ENCODE peak calls at places on chromosomes 3 and 15, in five cellular contexts. One of them, this sample, is unnamed.

GRCh38 chr3:53788038-53788437 is 58.2 kb downstream of the CHDH start:
- DNase-seq in SJSA1: no peak
- DNase-seq in AG04450: no peak
- DNase-seq in stomach: no peak
- DNase-seq in foreskin keratinocyte: no peak
- DNase-seq in this sample: no peak

GRCh38 chr3:61848885-61849284 is 287.5 kb downstream of the PTPRG start:
- DNase-seq in foreskin keratinocyte: no peak
- DNase-seq in stomach: no peak
- DNase-seq in AG04450: no peak
- DNase-seq in SJSA1: no peak
- DNase-seq in this sample: no peak

GRCh38 chr3:47283596-47284364 is 1.0 kb downstream of the KLHL18 start:
- DNase-seq in stomach: no peak
- DNase-seq in foreskin keratinocyte: no peak
- DNase-seq in SJSA1: no peak
- DNase-seq in AG04450: no peak
- DNase-seq in this sample: no peak

GRCh38 chr15:65095011-65095746 is 18.6 kb downstream of the KBTBD13 start:
- DNase-seq in stomach: no peak
- DNase-seq in foreskin keratinocyte: no peak
- DNase-seq in AG04450: no peak
- DNase-seq in SJSA1: no peak
- DNase-seq in this sample: no peak

GRCh38 chr15:47427463-47427862 is 289.8 kb upstream of the SEMA6D start:
- DNase-seq in AG04450: no peak
- DNase-seq in SJSA1: no peak
- DNase-seq in stomach: no peak
- DNase-seq in foreskin keratinocyte: no peak
- DNase-seq in this sample: no peak

GRCh38 chr3:161567962-161568361 is 71.4 kb downstream of the OTOL1 start:
- DNase-seq in stomach: no peak
- DNase-seq in SJSA1: no peak
- DNase-seq in foreskin keratinocyte: no peak
- DNase-seq in AG04450: no peak
- DNase-seq in this sample: no peak

GRCh38 chr15:65868546-65869126 is 655 bp upstream of the RAB11A start:
- DNase-seq in AG04450: no peak
- DNase-seq in SJSA1: no peak
- DNase-seq in stomach: no peak
- DNase-seq in foreskin keratinocyte: no peak
- DNase-seq in this sample: no peak

GRCh38 chr3:171806200-171807128 is 3.8 kb downstream of the PLD1 start:
- DNase-seq in foreskin keratinocyte: peak; percentile 85
- DNase-seq in stomach: no peak
- DNase-seq in SJSA1: peak; percentile 77
- DNase-seq in AG04450: peak; percentile 76
- DNase-seq in this sample: no peak

GRCh38 chr3:56365905-56366640 is 102.2 kb downstream of the ERC2 start:
- DNase-seq in AG04450: no peak
- DNase-seq in SJSA1: no peak
- DNase-seq in stomach: no peak
- DNase-seq in foreskin keratinocyte: no peak
- DNase-seq in this sample: no peak

GRCh38 chr3:4712109-4712508 is 219.0 kb downstream of the ITPR1 start:
- DNase-seq in AG04450: no peak
- DNase-seq in foreskin keratinocyte: peak; percentile 97
- DNase-seq in SJSA1: no peak
- DNase-seq in stomach: no peak
- DNase-seq in this sample: no peak

GRCh38 chr15:74937602-74938371 is at the start of gene COX5A:
- DNase-seq in stomach: peak; percentile 95
- DNase-seq in AG04450: peak; percentile 88
- DNase-seq in foreskin keratinocyte: peak; percentile 83
- DNase-seq in SJSA1: peak; percentile 94
- DNase-seq in this sample: peak; percentile 90

GRCh38 chr3:128320551-128321340 is 145.9 kb downstream of the DNAJB8 start:
- DNase-seq in stomach: peak; percentile 16
- DNase-seq in AG04450: no peak
- DNase-seq in foreskin keratinocyte: no peak
- DNase-seq in SJSA1: no peak
- DNase-seq in this sample: no peak

GRCh38 chr3:80770106-80771079 is 991.1 kb downstream of the GBE1 start:
- DNase-seq in SJSA1: no peak
- DNase-seq in foreskin keratinocyte: no peak
- DNase-seq in stomach: no peak
- DNase-seq in AG04450: no peak
- DNase-seq in this sample: no peak

GRCh38 chr3:41808152-41808551 is 153.8 kb downstream of the ULK4 start:
- DNase-seq in AG04450: peak; percentile 15
- DNase-seq in foreskin keratinocyte: peak; percentile 44
- DNase-seq in stomach: no peak
- DNase-seq in SJSA1: peak; percentile 4
- DNase-seq in this sample: no peak

GRCh38 chr3:173893066-173893465 is 495.5 kb downstream of the NLGN1 start:
- DNase-seq in stomach: no peak
- DNase-seq in AG04450: no peak
- DNase-seq in SJSA1: no peak
- DNase-seq in foreskin keratinocyte: peak; percentile 12
- DNase-seq in this sample: no peak

GRCh38 chr3:109161487-109162108 is 25.1 kb downstream of the C3orf85 start:
- DNase-seq in stomach: no peak
- DNase-seq in SJSA1: no peak
- DNase-seq in AG04450: no peak
- DNase-seq in foreskin keratinocyte: no peak
- DNase-seq in this sample: no peak

GRCh38 chr3:51390186-51390585 is 899 bp upstream of the RBM15B start:
- DNase-seq in foreskin keratinocyte: no peak
- DNase-seq in stomach: no peak
- DNase-seq in AG04450: no peak
- DNase-seq in SJSA1: no peak
- DNase-seq in this sample: no peak

GRCh38 chr3:9704343-9705322 is 1.0 kb downstream of the CPNE9 start:
- DNase-seq in stomach: peak; percentile 28
- DNase-seq in AG04450: no peak
- DNase-seq in SJSA1: peak; percentile 18
- DNase-seq in foreskin keratinocyte: no peak
- DNase-seq in this sample: no peak

GRCh38 chr3:127165036-127165435 is 27.9 kb upstream of the PRR23E start:
- DNase-seq in SJSA1: no peak
- DNase-seq in stomach: no peak
- DNase-seq in foreskin keratinocyte: no peak
- DNase-seq in AG04450: no peak
- DNase-seq in this sample: no peak

GRCh38 chr15:79724312-79724711 is 172.5 kb downstream of the MTHFS start:
- DNase-seq in foreskin keratinocyte: no peak
- DNase-seq in SJSA1: peak; percentile 25
- DNase-seq in AG04450: no peak
- DNase-seq in stomach: no peak
- DNase-seq in this sample: no peak

GRCh38 chr15:72175186-72176044 is 22.2 kb downstream of the GRAMD2A start:
- DNase-seq in AG04450: no peak
- DNase-seq in stomach: no peak
- DNase-seq in SJSA1: no peak
- DNase-seq in foreskin keratinocyte: no peak
- DNase-seq in this sample: no peak

GRCh38 chr3:149816986-149817385 is 4.0 kb downstream of the RNF13 start:
- DNase-seq in SJSA1: no peak
- DNase-seq in AG04450: no peak
- DNase-seq in stomach: no peak
- DNase-seq in foreskin keratinocyte: peak; percentile 50
- DNase-seq in this sample: no peak

GRCh38 chr3:134677196-134677986 is 26.6 kb upstream of the KY start:
- DNase-seq in AG04450: no peak
- DNase-seq in foreskin keratinocyte: no peak
- DNase-seq in stomach: no peak
- DNase-seq in SJSA1: no peak
- DNase-seq in this sample: no peak

GRCh38 chr3:142046320-142047020 is 102.9 kb downstream of the TFDP2 start:
- DNase-seq in AG04450: no peak
- DNase-seq in foreskin keratinocyte: no peak
- DNase-seq in SJSA1: no peak
- DNase-seq in stomach: no peak
- DNase-seq in this sample: no peak

GRCh38 chr15:61037031-61037430 is 192.1 kb downstream of the RORA start:
- DNase-seq in SJSA1: no peak
- DNase-seq in stomach: no peak
- DNase-seq in foreskin keratinocyte: no peak
- DNase-seq in AG04450: no peak
- DNase-seq in this sample: no peak

GRCh38 chr3:45210308-45211038 is 15.6 kb downstream of the TMEM158 start:
- DNase-seq in stomach: peak; percentile 90
- DNase-seq in AG04450: peak; percentile 63
- DNase-seq in foreskin keratinocyte: no peak
- DNase-seq in SJSA1: peak; percentile 66
- DNase-seq in this sample: peak; percentile 48

GRCh38 chr3:147369671-147370123 is 36.6 kb downstream of the ZIC4 start:
- DNase-seq in foreskin keratinocyte: no peak
- DNase-seq in stomach: no peak
- DNase-seq in SJSA1: no peak
- DNase-seq in AG04450: no peak
- DNase-seq in this sample: no peak

GRCh38 chr3:178205750-178206149 is 330.5 kb upstream of the KCNMB2 start:
- DNase-seq in foreskin keratinocyte: no peak
- DNase-seq in stomach: no peak
- DNase-seq in AG04450: peak; percentile 11
- DNase-seq in SJSA1: no peak
- DNase-seq in this sample: no peak

GRCh38 chr15:31367021-31367729 is 40.5 kb downstream of the KLF13 start:
- DNase-seq in AG04450: no peak
- DNase-seq in stomach: no peak
- DNase-seq in foreskin keratinocyte: no peak
- DNase-seq in SJSA1: no peak
- DNase-seq in this sample: no peak

GRCh38 chr15:59491062-59491461 is 53.1 kb downstream of the FAM81A start:
- DNase-seq in stomach: no peak
- DNase-seq in foreskin keratinocyte: no peak
- DNase-seq in SJSA1: no peak
- DNase-seq in AG04450: no peak
- DNase-seq in this sample: no peak

GRCh38 chr3:138381950-138382715 is 33.8 kb downstream of the MRAS start:
- DNase-seq in foreskin keratinocyte: peak; percentile 65
- DNase-seq in stomach: peak; percentile 28
- DNase-seq in SJSA1: no peak
- DNase-seq in AG04450: no peak
- DNase-seq in this sample: peak; percentile 50

GRCh38 chr15:94972314-94972713 is 741.0 kb downstream of the MCTP2 start:
- DNase-seq in SJSA1: no peak
- DNase-seq in AG04450: no peak
- DNase-seq in foreskin keratinocyte: peak; percentile 35
- DNase-seq in stomach: no peak
- DNase-seq in this sample: no peak

GRCh38 chr3:31968391-31968926 is 12.6 kb downstream of the OSBPL10 start:
- DNase-seq in SJSA1: peak; percentile 76
- DNase-seq in stomach: no peak
- DNase-seq in foreskin keratinocyte: peak; percentile 56
- DNase-seq in AG04450: no peak
- DNase-seq in this sample: no peak

GRCh38 chr15:34039506-34040123 is 611 bp upstream of the AVEN start:
- DNase-seq in stomach: no peak
- DNase-seq in AG04450: no peak
- DNase-seq in foreskin keratinocyte: no peak
- DNase-seq in SJSA1: no peak
- DNase-seq in this sample: no peak

GRCh38 chr3:178537123-178537754 is 1.0 kb downstream of the KCNMB2 start:
- DNase-seq in stomach: no peak
- DNase-seq in AG04450: no peak
- DNase-seq in foreskin keratinocyte: no peak
- DNase-seq in SJSA1: no peak
- DNase-seq in this sample: no peak

GRCh38 chr15:93562752-93563151 is 473.7 kb upstream of the RGMA start:
- DNase-seq in SJSA1: no peak
- DNase-seq in foreskin keratinocyte: no peak
- DNase-seq in AG04450: no peak
- DNase-seq in stomach: no peak
- DNase-seq in this sample: no peak

GRCh38 chr3:192514754-192515660 is 212.3 kb downstream of the FGF12 start:
- DNase-seq in AG04450: no peak
- DNase-seq in foreskin keratinocyte: no peak
- DNase-seq in stomach: peak; percentile 31
- DNase-seq in SJSA1: no peak
- DNase-seq in this sample: no peak
- H3K27ac ChIP-seq in AG04450: no peak overlapping the region
- H3K27ac ChIP-seq in foreskin keratinocyte: no peak overlapping the region
- H3K27ac ChIP-seq in stomach: no peak overlapping the region
- H3K27ac ChIP-seq in SJSA1: no peak overlapping the region
- H3K27ac ChIP-seq in this sample: no peak overlapping the region

GRCh38 chr3:123657578-123657977 is 72.7 kb upstream of the HACD2 start:
- DNase-seq in stomach: no peak
- DNase-seq in foreskin keratinocyte: no peak
- DNase-seq in AG04450: no peak
- DNase-seq in SJSA1: no peak
- DNase-seq in this sample: no peak
- H3K27ac ChIP-seq in stomach: peak overlapping the region; percentile 83
- H3K27ac ChIP-seq in foreskin keratinocyte: no peak overlapping the region
- H3K27ac ChIP-seq in AG04450: no peak overlapping the region
- H3K27ac ChIP-seq in SJSA1: no peak overlapping the region
- H3K27ac ChIP-seq in this sample: no peak overlapping the region

GRCh38 chr3:29441020-29441324 is 160.1 kb downstream of the RBMS3 start:
- DNase-seq in SJSA1: no peak
- DNase-seq in foreskin keratinocyte: no peak
- DNase-seq in stomach: no peak
- DNase-seq in AG04450: no peak
- DNase-seq in this sample: no peak

GRCh38 chr3:29438580-29438979 is 157.7 kb downstream of the RBMS3 start:
- DNase-seq in SJSA1: no peak
- DNase-seq in foreskin keratinocyte: no peak
- DNase-seq in AG04450: no peak
- DNase-seq in stomach: no peak
- DNase-seq in this sample: no peak

GRCh38 chr3:29441422-29441821 is 160.6 kb downstream of the RBMS3 start:
- DNase-seq in SJSA1: no peak
- DNase-seq in foreskin keratinocyte: no peak
- DNase-seq in stomach: no peak
- DNase-seq in AG04450: no peak
- DNase-seq in this sample: no peak

GRCh38 chr3:29436612-29437313 is 155.9 kb downstream of the RBMS3 start:
- DNase-seq in foreskin keratinocyte: no peak
- DNase-seq in SJSA1: no peak
- DNase-seq in stomach: no peak
- DNase-seq in AG04450: no peak
- DNase-seq in this sample: no peak

GRCh38 chr3:29440321-29441019 is 159.6 kb downstream of the RBMS3 start:
- DNase-seq in foreskin keratinocyte: no peak
- DNase-seq in stomach: no peak
- DNase-seq in SJSA1: no peak
- DNase-seq in AG04450: no peak
- DNase-seq in this sample: no peak
- H3K27ac ChIP-seq in foreskin keratinocyte: no peak overlapping the region
- H3K27ac ChIP-seq in stomach: no peak overlapping the region
- H3K27ac ChIP-seq in SJSA1: no peak overlapping the region
- H3K27ac ChIP-seq in AG04450: no peak overlapping the region
- H3K27ac ChIP-seq in this sample: no peak overlapping the region

GRCh38 chr3:180911876-180912303 is 580 bp upstream of the FXR1 start:
- DNase-seq in AG04450: no peak
- DNase-seq in SJSA1: no peak
- DNase-seq in stomach: no peak
- DNase-seq in foreskin keratinocyte: no peak
- DNase-seq in this sample: no peak
- H3K27ac ChIP-seq in AG04450: no peak overlapping the region
- H3K27ac ChIP-seq in SJSA1: peak overlapping the region; percentile 99
- H3K27ac ChIP-seq in stomach: peak overlapping the region; percentile 91
- H3K27ac ChIP-seq in foreskin keratinocyte: peak overlapping the region; percentile 94
- H3K27ac ChIP-seq in this sample: peak overlapping the region; percentile 96

This sample was measured in substantia nigra.